ENCODE peak calls at places on chromosome 9, in ten cellular contexts. One of them, this sample, is unnamed.

GRCh38 chr9:23841304-23841703 is 15.3 kb upstream of the ELAVL2 start:
- DNase-seq in GM23248: no peak
- DNase-seq in activated T-helper 1 cell treated with Interleukin-2 at 50 U/mL for 16 hours: no peak
- DNase-seq in pons: no peak
- DNase-seq in activated CD4-positive, alpha-beta T cell treated with anti-CD3 and anti-CD28 coated beads, Interleukin-2, amount 50 U/mL, for 24 hours: no peak
- DNase-seq in HTR-8/SVneo: no peak
- DNase-seq in activated naive CD4-positive, alpha-beta T cell: no peak
- DNase-seq in mesenteric fat pad: no peak
- DNase-seq in effector CD4-positive, alpha-beta T cell: no peak
- DNase-seq in uterus: no peak
- DNase-seq in this sample: no peak

GRCh38 chr9:15078345-15078744 is 168.1 kb upstream of the FREM1 start:
- DNase-seq in GM23248: no peak
- DNase-seq in activated T-helper 1 cell treated with Interleukin-2 at 50 U/mL for 16 hours: no peak
- DNase-seq in pons: no peak
- DNase-seq in activated CD4-positive, alpha-beta T cell treated with anti-CD3 and anti-CD28 coated beads, Interleukin-2, amount 50 U/mL, for 24 hours: no peak
- DNase-seq in HTR-8/SVneo: no peak
- DNase-seq in activated naive CD4-positive, alpha-beta T cell: no peak
- DNase-seq in mesenteric fat pad: no peak
- DNase-seq in effector CD4-positive, alpha-beta T cell: no peak
- DNase-seq in uterus: no peak
- DNase-seq in this sample: no peak

GRCh38 chr9:90905822-90906221 is 104.2 kb downstream of the SYK start:
- DNase-seq in GM23248: no peak
- DNase-seq in activated T-helper 1 cell treated with Interleukin-2 at 50 U/mL for 16 hours: no peak
- DNase-seq in pons: no peak
- DNase-seq in activated CD4-positive, alpha-beta T cell treated with anti-CD3 and anti-CD28 coated beads, Interleukin-2, amount 50 U/mL, for 24 hours: no peak
- DNase-seq in HTR-8/SVneo: no peak
- DNase-seq in activated naive CD4-positive, alpha-beta T cell: no peak
- DNase-seq in mesenteric fat pad: no peak
- DNase-seq in effector CD4-positive, alpha-beta T cell: no peak
- DNase-seq in uterus: no peak
- DNase-seq in this sample: no peak

GRCh38 chr9:89606049-89606481 is 1.3 kb downstream of the GADD45G start:
- DNase-seq in GM23248: peak; percentile 93
- DNase-seq in activated T-helper 1 cell treated with Interleukin-2 at 50 U/mL for 16 hours: no peak
- DNase-seq in pons: peak; percentile 46
- DNase-seq in activated CD4-positive, alpha-beta T cell treated with anti-CD3 and anti-CD28 coated beads, Interleukin-2, amount 50 U/mL, for 24 hours: peak; percentile 18
- DNase-seq in HTR-8/SVneo: peak; percentile 19
- DNase-seq in activated naive CD4-positive, alpha-beta T cell: no peak
- DNase-seq in mesenteric fat pad: peak; percentile 94
- DNase-seq in effector CD4-positive, alpha-beta T cell: peak; percentile 10
- DNase-seq in uterus: peak; percentile 74
- DNase-seq in this sample: peak; percentile 29

GRCh38 chr9:98215821-98216220 is 23.4 kb upstream of the CORO2A start:
- DNase-seq in GM23248: peak; percentile 34
- DNase-seq in activated T-helper 1 cell treated with Interleukin-2 at 50 U/mL for 16 hours: no peak
- DNase-seq in pons: peak; percentile 3
- DNase-seq in activated CD4-positive, alpha-beta T cell treated with anti-CD3 and anti-CD28 coated beads, Interleukin-2, amount 50 U/mL, for 24 hours: no peak
- DNase-seq in HTR-8/SVneo: no peak
- DNase-seq in activated naive CD4-positive, alpha-beta T cell: no peak
- DNase-seq in mesenteric fat pad: no peak
- DNase-seq in effector CD4-positive, alpha-beta T cell: peak; percentile 10
- DNase-seq in uterus: no peak
- DNase-seq in this sample: no peak

GRCh38 chr9:72041775-72042194 is 18.6 kb downstream of the C9orf57 start:
- DNase-seq in GM23248: peak; percentile 94
- DNase-seq in activated T-helper 1 cell treated with Interleukin-2 at 50 U/mL for 16 hours: no peak
- DNase-seq in pons: no peak
- DNase-seq in activated CD4-positive, alpha-beta T cell treated with anti-CD3 and anti-CD28 coated beads, Interleukin-2, amount 50 U/mL, for 24 hours: no peak
- DNase-seq in HTR-8/SVneo: no peak
- DNase-seq in activated naive CD4-positive, alpha-beta T cell: no peak
- DNase-seq in mesenteric fat pad: no peak
- DNase-seq in effector CD4-positive, alpha-beta T cell: no peak
- DNase-seq in uterus: peak; percentile 62
- DNase-seq in this sample: no peak

GRCh38 chr9:71665247-71665646 is 103.1 kb downstream of the CEMIP2 start:
- DNase-seq in GM23248: no peak
- DNase-seq in activated T-helper 1 cell treated with Interleukin-2 at 50 U/mL for 16 hours: no peak
- DNase-seq in pons: no peak
- DNase-seq in activated CD4-positive, alpha-beta T cell treated with anti-CD3 and anti-CD28 coated beads, Interleukin-2, amount 50 U/mL, for 24 hours: no peak
- DNase-seq in HTR-8/SVneo: no peak
- DNase-seq in activated naive CD4-positive, alpha-beta T cell: no peak
- DNase-seq in mesenteric fat pad: no peak
- DNase-seq in effector CD4-positive, alpha-beta T cell: no peak
- DNase-seq in uterus: no peak
- DNase-seq in this sample: no peak

GRCh38 chr9:96327694-96328352 is 25.8 kb upstream of the HSD17B3 start:
- DNase-seq in GM23248: peak; percentile 68
- DNase-seq in activated T-helper 1 cell treated with Interleukin-2 at 50 U/mL for 16 hours: peak; percentile 3
- DNase-seq in pons: peak; percentile 81
- DNase-seq in activated CD4-positive, alpha-beta T cell treated with anti-CD3 and anti-CD28 coated beads, Interleukin-2, amount 50 U/mL, for 24 hours: no peak
- DNase-seq in HTR-8/SVneo: peak; percentile 28
- DNase-seq in activated naive CD4-positive, alpha-beta T cell: no peak
- DNase-seq in mesenteric fat pad: no peak
- DNase-seq in effector CD4-positive, alpha-beta T cell: peak; percentile 24
- DNase-seq in uterus: peak; percentile 29
- DNase-seq in this sample: no peak

GRCh38 chr9:7451062-7451461 is 348.5 kb downstream of the DMAC1 start:
- DNase-seq in GM23248: no peak
- DNase-seq in activated T-helper 1 cell treated with Interleukin-2 at 50 U/mL for 16 hours: no peak
- DNase-seq in pons: no peak
- DNase-seq in activated CD4-positive, alpha-beta T cell treated with anti-CD3 and anti-CD28 coated beads, Interleukin-2, amount 50 U/mL, for 24 hours: no peak
- DNase-seq in HTR-8/SVneo: no peak
- DNase-seq in activated naive CD4-positive, alpha-beta T cell: no peak
- DNase-seq in mesenteric fat pad: no peak
- DNase-seq in effector CD4-positive, alpha-beta T cell: no peak
- DNase-seq in uterus: no peak
- DNase-seq in this sample: no peak

GRCh38 chr9:127930298-127931091 is at the start of gene PIP5KL1:
- DNase-seq in GM23248: peak; percentile 98
- DNase-seq in activated T-helper 1 cell treated with Interleukin-2 at 50 U/mL for 16 hours: peak; percentile 60
- DNase-seq in pons: peak; percentile 65
- DNase-seq in activated CD4-positive, alpha-beta T cell treated with anti-CD3 and anti-CD28 coated beads, Interleukin-2, amount 50 U/mL, for 24 hours: no peak
- DNase-seq in HTR-8/SVneo: peak; percentile 85
- DNase-seq in activated naive CD4-positive, alpha-beta T cell: peak; percentile 26
- DNase-seq in mesenteric fat pad: peak; percentile 95
- DNase-seq in effector CD4-positive, alpha-beta T cell: peak; percentile 69
- DNase-seq in uterus: peak; percentile 85
- DNase-seq in this sample: peak; percentile 81

GRCh38 chr9:95138474-95138873 is 179.0 kb downstream of the FANCC start:
- DNase-seq in GM23248: no peak
- DNase-seq in activated T-helper 1 cell treated with Interleukin-2 at 50 U/mL for 16 hours: no peak
- DNase-seq in pons: no peak
- DNase-seq in activated CD4-positive, alpha-beta T cell treated with anti-CD3 and anti-CD28 coated beads, Interleukin-2, amount 50 U/mL, for 24 hours: no peak
- DNase-seq in HTR-8/SVneo: no peak
- DNase-seq in activated naive CD4-positive, alpha-beta T cell: no peak
- DNase-seq in mesenteric fat pad: no peak
- DNase-seq in effector CD4-positive, alpha-beta T cell: no peak
- DNase-seq in uterus: no peak
- DNase-seq in this sample: no peak

GRCh38 chr9:77575785-77576184 is 72.3 kb downstream of the GNA14 start:
- DNase-seq in GM23248: peak; percentile 39
- DNase-seq in activated T-helper 1 cell treated with Interleukin-2 at 50 U/mL for 16 hours: no peak
- DNase-seq in pons: no peak
- DNase-seq in activated CD4-positive, alpha-beta T cell treated with anti-CD3 and anti-CD28 coated beads, Interleukin-2, amount 50 U/mL, for 24 hours: no peak
- DNase-seq in HTR-8/SVneo: peak; percentile 11
- DNase-seq in activated naive CD4-positive, alpha-beta T cell: no peak
- DNase-seq in mesenteric fat pad: no peak
- DNase-seq in effector CD4-positive, alpha-beta T cell: no peak
- DNase-seq in uterus: no peak
- DNase-seq in this sample: no peak

GRCh38 chr9:19488721-19489120 is 79.9 kb downstream of the ACER2 start:
- DNase-seq in GM23248: no peak
- DNase-seq in activated T-helper 1 cell treated with Interleukin-2 at 50 U/mL for 16 hours: no peak
- DNase-seq in pons: peak; percentile 98
- DNase-seq in activated CD4-positive, alpha-beta T cell treated with anti-CD3 and anti-CD28 coated beads, Interleukin-2, amount 50 U/mL, for 24 hours: no peak
- DNase-seq in HTR-8/SVneo: no peak
- DNase-seq in activated naive CD4-positive, alpha-beta T cell: no peak
- DNase-seq in mesenteric fat pad: no peak
- DNase-seq in effector CD4-positive, alpha-beta T cell: no peak
- DNase-seq in uterus: no peak
- DNase-seq in this sample: peak; percentile 20

GRCh38 chr9:4486176-4486575 is 4.1 kb upstream of the SLC1A1 start:
- DNase-seq in GM23248: no peak
- DNase-seq in activated T-helper 1 cell treated with Interleukin-2 at 50 U/mL for 16 hours: no peak
- DNase-seq in pons: no peak
- DNase-seq in activated CD4-positive, alpha-beta T cell treated with anti-CD3 and anti-CD28 coated beads, Interleukin-2, amount 50 U/mL, for 24 hours: no peak
- DNase-seq in HTR-8/SVneo: no peak
- DNase-seq in activated naive CD4-positive, alpha-beta T cell: no peak
- DNase-seq in mesenteric fat pad: no peak
- DNase-seq in effector CD4-positive, alpha-beta T cell: no peak
- DNase-seq in uterus: no peak
- DNase-seq in this sample: no peak

GRCh38 chr9:130651221-130651620 is 13.2 kb upstream of the PRDM12 start:
- DNase-seq in GM23248: no peak
- DNase-seq in activated T-helper 1 cell treated with Interleukin-2 at 50 U/mL for 16 hours: no peak
- DNase-seq in pons: no peak
- DNase-seq in activated CD4-positive, alpha-beta T cell treated with anti-CD3 and anti-CD28 coated beads, Interleukin-2, amount 50 U/mL, for 24 hours: no peak
- DNase-seq in HTR-8/SVneo: no peak
- DNase-seq in activated naive CD4-positive, alpha-beta T cell: no peak
- DNase-seq in mesenteric fat pad: no peak
- DNase-seq in effector CD4-positive, alpha-beta T cell: no peak
- DNase-seq in uterus: no peak
- DNase-seq in this sample: no peak

GRCh38 chr9:73080110-73080683 is 71.5 kb upstream of the ANXA1 start:
- DNase-seq in GM23248: no peak
- DNase-seq in activated T-helper 1 cell treated with Interleukin-2 at 50 U/mL for 16 hours: no peak
- DNase-seq in pons: peak; percentile 10
- DNase-seq in activated CD4-positive, alpha-beta T cell treated with anti-CD3 and anti-CD28 coated beads, Interleukin-2, amount 50 U/mL, for 24 hours: no peak
- DNase-seq in HTR-8/SVneo: no peak
- DNase-seq in activated naive CD4-positive, alpha-beta T cell: no peak
- DNase-seq in mesenteric fat pad: no peak
- DNase-seq in effector CD4-positive, alpha-beta T cell: no peak
- DNase-seq in uterus: no peak
- DNase-seq in this sample: no peak

GRCh38 chr9:121779381-121780117 is 128.1 kb downstream of the DAB2IP start:
- DNase-seq in GM23248: no peak
- DNase-seq in activated T-helper 1 cell treated with Interleukin-2 at 50 U/mL for 16 hours: no peak
- DNase-seq in pons: peak; percentile 32
- DNase-seq in activated CD4-positive, alpha-beta T cell treated with anti-CD3 and anti-CD28 coated beads, Interleukin-2, amount 50 U/mL, for 24 hours: no peak
- DNase-seq in HTR-8/SVneo: no peak
- DNase-seq in activated naive CD4-positive, alpha-beta T cell: no peak
- DNase-seq in mesenteric fat pad: no peak
- DNase-seq in effector CD4-positive, alpha-beta T cell: no peak
- DNase-seq in uterus: peak; percentile 27
- DNase-seq in this sample: no peak

GRCh38 chr9:127353882-127354281 is 43.1 kb upstream of the SLC2A8 start:
- DNase-seq in GM23248: no peak
- DNase-seq in activated T-helper 1 cell treated with Interleukin-2 at 50 U/mL for 16 hours: no peak
- DNase-seq in pons: peak; percentile 47
- DNase-seq in activated CD4-positive, alpha-beta T cell treated with anti-CD3 and anti-CD28 coated beads, Interleukin-2, amount 50 U/mL, for 24 hours: no peak
- DNase-seq in HTR-8/SVneo: no peak
- DNase-seq in activated naive CD4-positive, alpha-beta T cell: no peak
- DNase-seq in mesenteric fat pad: peak; percentile 73
- DNase-seq in effector CD4-positive, alpha-beta T cell: no peak
- DNase-seq in uterus: no peak
- DNase-seq in this sample: no peak

GRCh38 chr9:15846611-15847010 is 293.8 kb downstream of the CCDC171 start:
- DNase-seq in GM23248: no peak
- DNase-seq in activated T-helper 1 cell treated with Interleukin-2 at 50 U/mL for 16 hours: no peak
- DNase-seq in pons: peak; percentile 3
- DNase-seq in activated CD4-positive, alpha-beta T cell treated with anti-CD3 and anti-CD28 coated beads, Interleukin-2, amount 50 U/mL, for 24 hours: no peak
- DNase-seq in HTR-8/SVneo: no peak
- DNase-seq in activated naive CD4-positive, alpha-beta T cell: no peak
- DNase-seq in mesenteric fat pad: no peak
- DNase-seq in effector CD4-positive, alpha-beta T cell: no peak
- DNase-seq in uterus: peak; percentile 21
- DNase-seq in this sample: no peak

GRCh38 chr9:133406480-133407307 is 11.1 kb downstream of the REXO4 start:
- DNase-seq in GM23248: peak; percentile 81
- DNase-seq in activated T-helper 1 cell treated with Interleukin-2 at 50 U/mL for 16 hours: peak; percentile 63
- DNase-seq in pons: peak; percentile 57
- DNase-seq in activated CD4-positive, alpha-beta T cell treated with anti-CD3 and anti-CD28 coated beads, Interleukin-2, amount 50 U/mL, for 24 hours: peak; percentile 63
- DNase-seq in HTR-8/SVneo: peak; percentile 62
- DNase-seq in activated naive CD4-positive, alpha-beta T cell: peak; percentile 52
- DNase-seq in mesenteric fat pad: peak; percentile 91
- DNase-seq in effector CD4-positive, alpha-beta T cell: peak; percentile 69
- DNase-seq in uterus: peak; percentile 62
- DNase-seq in this sample: peak; percentile 61

This sample was measured in nucleus accumbens.